ENCODE peak calls at places on chromosomes 4 and X, in eight cellular contexts. X is cardiac muscle cell, F is Caco-2, Y is IMR-90, K is fibroblast of the conjunctiva, T is H4, J is AG04450, L is HFF-Myc. A is an unnamed sample.

GRCh38 chrX:110491846-110492620 is 133.4 kb downstream of the RTL9 start:
- DNase-seq in X (no peak), F (no peak), Y (no peak), K (no peak), T (no peak), J (no peak), L (no peak), A (no peak)

GRCh38 chr4:185717018-185717726 is 94.8 kb downstream of the SORBS2 start:
- DNase-seq in X (no peak), F (no peak), Y (no peak), K (no peak), T (no peak), J (no peak), L (no peak), A (no peak)

GRCh38 chrX:25536307-25536970 is 520.7 kb upstream of the ARX start:
- DNase-seq in X (no peak), F (no peak), Y (no peak), K (no peak), T (no peak), J (no peak), L (no peak), A (no peak)

GRCh38 chrX:135625995-135626394 is 87.4 kb upstream of the CT45A1 start:
- DNase-seq in X (peak), F (no peak), Y (no peak), K (no peak), T (no peak), J (no peak), L (no peak), A (no peak)

GRCh38 chr4:1559896-1560650 is 124.0 kb downstream of the FAM53A start:
- DNase-seq in X (no peak), F (no peak), Y (no peak), K (no peak), T (no peak), J (no peak), L (no peak), A (peak)

GRCh38 chrX:154355776-154356140 is 18.7 kb downstream of the FLNA start:
- DNase-seq in X (no peak), F (no peak), Y (no peak), K (no peak), T (no peak), J (no peak), L (no peak), A (no peak)

GRCh38 chr4:106358899-106359298 is 9.7 kb downstream of the GIMD1 start:
- DNase-seq in X (peak), F (no peak), Y (peak), K (no peak), T (no peak), J (peak), L (no peak), A (peak)

GRCh38 chrX:134801267-134801666 is 143.0 kb upstream of the PLAC1 start:
- DNase-seq in X (no peak), F (no peak), Y (peak), K (no peak), T (no peak), J (no peak), L (no peak), A (no peak)

GRCh38 chrX:14641681-14642655 is 112.6 kb downstream of the GLRA2 start:
- DNase-seq in X (no peak), F (no peak), Y (no peak), K (no peak), T (no peak), J (no peak), L (no peak), A (no peak)

GRCh38 chrX:123499787-123500186 is 233.1 kb downstream of the THOC2 start:
- DNase-seq in X (no peak), F (no peak), Y (no peak), K (no peak), T (no peak), J (no peak), L (no peak), A (no peak)

GRCh38 chrX:56343664-56344063 is 111.5 kb downstream of the KLF8 start:
- DNase-seq in X (no peak), F (no peak), Y (no peak), K (no peak), T (no peak), J (no peak), L (no peak), A (no peak)

GRCh38 chr4:17528526-17529165 is 13.7 kb downstream of the CLRN2 start:
- DNase-seq in X (no peak), F (no peak), Y (no peak), K (no peak), T (no peak), J (no peak), L (no peak), A (no peak)

GRCh38 chr4:38820329-38821061 is 15.9 kb upstream of the TLR1 start:
- DNase-seq in X (no peak), F (no peak), Y (no peak), K (no peak), T (no peak), J (no peak), L (no peak), A (no peak)

GRCh38 chr4:48830706-48831531 is at the start of gene OCIAD1:
- DNase-seq in X (peak), F (peak), Y (peak), K (peak), T (peak), J (peak), L (peak), A (peak)

GRCh38 chr4:53535567-53535966 is 55.7 kb downstream of the LNX1 start:
- DNase-seq in X (no peak), F (no peak), Y (no peak), K (no peak), T (no peak), J (no peak), L (no peak), A (no peak)

GRCh38 chrX:155985208-155985607 is 12.3 kb upstream of the IL9R start:
- DNase-seq in X (no peak), F (peak), Y (no peak), K (no peak), T (no peak), J (no peak), L (no peak), A (no peak)